ENCODE peak calls at places on chromosomes 2 and 18, in ten cellular contexts. O, Z, C, A, P, R, U, F, D and I are unnamed samples.
A peak's percentile ranks its signal among the peaks of the same experiment; 100 is the strongest.

GRCh38 chr2:238908960-238909951 is 61.4 kb downstream of the TWIST2 start:
- DNase-seq in P (peak; percentile 51), Z (no peak), O (no peak), C (no peak), U (peak; percentile 90), R (no peak), F (no peak), A (no peak), D (no peak), I (peak; percentile 29)

GRCh38 chr2:71004857-71005256 is 10.2 kb upstream of the TEX261 start:
- DNase-seq in D (no peak), F (no peak), C (no peak), P (no peak), A (no peak), R (no peak), U (no peak), Z (no peak), O (no peak), I (no peak)

GRCh38 chr18:79200546-79201268 is 131.5 kb downstream of the ATP9B start:
- DNase-seq in F (no peak), C (no peak), Z (no peak), A (no peak), D (peak; percentile 55), O (peak; percentile 23), U (no peak), R (no peak), P (peak; percentile 34), I (peak; percentile 39)

GRCh38 chr2:115939902-115940301 is 1497.5 kb downstream of the DPP10 start:
- DNase-seq in O (no peak), U (no peak), A (no peak), F (no peak), P (no peak), D (no peak), R (no peak), Z (no peak), C (no peak), I (no peak)

GRCh38 chr2:75640621-75641121 is 5.9 kb upstream of the MRPL19 start:
- DNase-seq in A (peak; percentile 69), Z (peak; percentile 65), U (no peak), P (peak; percentile 74), O (peak; percentile 53), F (peak; percentile 56), D (peak; percentile 66), C (no peak), R (peak; percentile 60), I (peak; percentile 63)

GRCh38 chr2:222381556-222381955 is 42.8 kb upstream of the SGPP2 start:
- DNase-seq in Z (no peak), O (no peak), P (no peak), R (no peak), U (no peak), C (no peak), D (no peak), A (no peak), F (no peak), I (no peak)

GRCh38 chr2:232593931-232594330 is 39.5 kb upstream of the EFHD1 start:
- DNase-seq in P (no peak), A (no peak), D (no peak), F (no peak), U (no peak), Z (no peak), R (no peak), C (no peak), O (peak; percentile 39), I (no peak)

GRCh38 chr2:28717339-28717758 is 34.3 kb upstream of the PPP1CB start:
- DNase-seq in U (peak; percentile 79), Z (no peak), R (no peak), O (peak; percentile 33), D (no peak), C (no peak), P (peak; percentile 43), F (peak; percentile 23), A (no peak), I (peak; percentile 62)

GRCh38 chr18:65516209-65516608 is 234.6 kb upstream of the CDH7 start:
- DNase-seq in R (no peak), O (no peak), A (no peak), C (no peak), P (no peak), F (no peak), Z (no peak), U (no peak), D (no peak), I (no peak)

GRCh38 chr2:233062447-233062842 is 2.3 kb downstream of the INPP5D start:
- DNase-seq in U (peak; percentile 49), R (no peak), F (peak; percentile 37), Z (peak; percentile 23), D (no peak), O (no peak), P (no peak), A (no peak), C (no peak), I (no peak)

GRCh38 chr18:74529811-74530583 is 4.3 kb upstream of the CNDP1 start:
- DNase-seq in R (no peak), D (no peak), F (no peak), C (no peak), U (no peak), P (no peak), A (no peak), Z (peak; percentile 22), O (no peak), I (no peak)

GRCh38 chr2:37636209-37637077 is 35.0 kb downstream of the CDC42EP3 start:
- DNase-seq in O (no peak), A (no peak), C (no peak), D (no peak), Z (no peak), R (no peak), P (no peak), U (no peak), F (no peak), I (no peak)

GRCh38 chr2:10449838-10450691 is 1.9 kb upstream of the ODC1 start:
- DNase-seq in D (peak; percentile 23), A (no peak), Z (peak; percentile 65), R (peak; percentile 58), U (no peak), O (peak; percentile 86), P (no peak), C (no peak), F (peak; percentile 93), I (no peak)

GRCh38 chr2:234363647-234364294 is 133.1 kb downstream of the ARL4C start:
- DNase-seq in P (no peak), F (no peak), Z (no peak), A (no peak), D (no peak), U (no peak), C (no peak), O (no peak), R (peak; percentile 14), I (no peak)
- H3K27ac ChIP-seq in P (no peak overlapping the region), F (no peak overlapping the region), Z (no peak overlapping the region), A (no peak overlapping the region), D (no peak overlapping the region), U (peak overlapping the region; percentile 27), C (no peak overlapping the region), O (no peak overlapping the region), R (peak overlapping the region; percentile 95), I (no peak overlapping the region)

GRCh38 chr2:122072666-122073065 is 317.2 kb downstream of the TSN start:
- DNase-seq in U (no peak), P (no peak), C (no peak), A (no peak), D (no peak), Z (no peak), F (no peak), R (no peak), O (no peak), I (no peak)

GRCh38 chr2:122074201-122074600 is 318.8 kb downstream of the TSN start:
- DNase-seq in R (no peak), D (no peak), F (no peak), C (no peak), A (no peak), O (no peak), Z (no peak), U (no peak), P (no peak), I (no peak)

GRCh38 chr2:122070241-122070731 is 314.8 kb downstream of the TSN start:
- DNase-seq in U (no peak), A (no peak), P (no peak), C (no peak), R (no peak), Z (no peak), O (no peak), F (no peak), D (no peak), I (no peak)
- TF ChIP-seq EP300 in U (no peak), A (no peak), P (no peak), C (no peak), R (no peak), Z (no peak), O (no peak), F (no peak), D (no peak), I (no peak)

GRCh38 chr2:204491528-204491927 is 53.7 kb upstream of the PARD3B start:
- DNase-seq in A (no peak), U (no peak), R (no peak), O (no peak), D (no peak), P (no peak), Z (no peak), F (no peak), C (no peak), I (no peak)

GRCh38 chr2:204492417-204492816 is 52.9 kb upstream of the PARD3B start:
- DNase-seq in A (no peak), U (no peak), O (no peak), F (no peak), R (no peak), D (no peak), Z (no peak), C (no peak), P (no peak), I (no peak)

GRCh38 chr2:204483497-204484164 is 61.6 kb upstream of the PARD3B start:
- DNase-seq in A (peak; percentile 6), D (peak; percentile 47), F (peak; percentile 16), Z (peak; percentile 41), C (no peak), O (no peak), R (no peak), P (no peak), U (no peak), I (no peak)

GRCh38 chr2:204487447-204488229 is 57.6 kb upstream of the PARD3B start:
- DNase-seq in Z (no peak), R (no peak), O (no peak), U (no peak), A (no peak), D (no peak), C (no peak), P (no peak), F (peak; percentile 22), I (no peak)

GRCh38 chr2:204486855-204487254 is 58.4 kb upstream of the PARD3B start:
- DNase-seq in U (no peak), D (no peak), F (no peak), C (no peak), R (no peak), Z (no peak), P (no peak), O (no peak), A (no peak), I (no peak)
- H3K4me1 ChIP-seq in U (peaks cover 14% of the 10 kb centered on the region), D (peaks cover 6% of the 10 kb centered on the region), F (peaks cover 10% of the 10 kb centered on the region), C (no peaks in the 10 kb centered on the region), R (peaks cover 6% of the 10 kb centered on the region), Z (peaks cover 4% of the 10 kb centered on the region), P (no peaks in the 10 kb centered on the region), O (no peaks in the 10 kb centered on the region), A (no peaks in the 10 kb centered on the region), I (no peaks in the 10 kb centered on the region)

DNA sequence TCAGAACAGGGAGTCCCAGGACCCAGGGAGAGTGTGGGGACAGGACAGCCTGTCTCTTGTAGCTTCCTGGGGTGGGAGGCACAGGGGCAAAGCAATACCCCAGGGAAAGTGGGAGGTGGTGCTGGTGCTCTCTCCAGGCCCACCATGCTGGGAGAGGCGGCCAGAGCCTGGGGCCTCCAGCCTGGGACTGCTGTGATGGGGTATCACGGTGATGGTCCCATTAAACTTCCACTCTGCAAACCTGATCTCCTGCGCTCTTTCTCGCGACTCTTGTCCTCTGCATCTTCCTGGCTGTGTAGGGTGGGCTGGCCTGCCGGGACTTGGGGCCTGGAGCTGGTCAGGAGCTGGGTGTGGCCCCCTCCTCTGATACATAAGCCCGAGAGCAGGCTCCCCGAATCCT is 8.0 kb upstream of the CAPN10 start:
- DNase-seq in Z (no peak), A (no peak), R (no peak), P (no peak), F (no peak), U (no peak), O (no peak), D (no peak), C (no peak), I (no peak)
- H3K27ac ChIP-seq in Z (no peak overlapping the region), A (no peak overlapping the region), R (no peak overlapping the region), P (no peak overlapping the region), F (no peak overlapping the region), U (peak overlapping the region; percentile 78), O (no peak overlapping the region), D (no peak overlapping the region), C (no peak overlapping the region), I (no peak overlapping the region)